ENCODE peak calls at places on chromosome 17, in eight cellular contexts. F is fibroblast of pulmonary artery, L is GM10248, H is upper lobe of right lung, T is BJ, A is fibroblast of lung, M is PC-9, O is MCF 10A. E is an unnamed sample.
A peak's percentile ranks its signal among the peaks of the same experiment; 100 is the strongest.

GRCh38 chr17:47686276-47686635 is 7.7 kb upstream of the TBKBP1 start:
- DNase-seq in A (peak; percentile 65), M (peak; percentile 56), L (no peak), F (no peak), O (no peak), T (peak; percentile 38), H (no peak), E (no peak)

GRCh38 chr17:65231662-65232335 is 94.6 kb downstream of the RGS9 start:
- DNase-seq in F (peak; percentile 82), A (peak; percentile 89), H (peak; percentile 68), T (peak; percentile 71), L (peak; percentile 77), M (peak; percentile 78), O (peak; percentile 83), E (peak; percentile 66)

GRCh38 chr17:75854111-75854748 is 905 bp downstream of the WBP2 start:
- DNase-seq in O (peak; percentile 73), T (no peak), M (peak; percentile 75), A (peak; percentile 63), H (no peak), L (no peak), F (peak; percentile 66), E (no peak)

GRCh38 chr17:36921131-36921851 is 16.0 kb upstream of the LHX1 start:
- DNase-seq in T (no peak), A (peak; percentile 82), H (no peak), M (peak; percentile 99), L (no peak), F (peak; percentile 66), O (peak; percentile 95), E (peak; percentile 86)

GRCh38 chr17:3690094-3690715 is 5.8 kb downstream of the P2RX5 start:
- DNase-seq in A (no peak), O (no peak), H (no peak), L (no peak), F (no peak), M (no peak), T (no peak), E (no peak)

GRCh38 chr17:76492989-76493501 is 8.2 kb downstream of the RHBDF2 start:
- DNase-seq in L (peak; percentile 69), M (no peak), O (peak; percentile 68), H (peak; percentile 87), F (peak; percentile 87), A (peak; percentile 75), T (no peak), E (peak; percentile 80)

GRCh38 chr17:34719569-34719968 is 140.2 kb downstream of the TMEM132E start:
- DNase-seq in M (no peak), T (no peak), F (no peak), A (no peak), L (no peak), H (no peak), O (no peak), E (no peak)

GRCh38 chr17:64073771-64074703 is 53.6 kb upstream of the ICAM2 start:
- DNase-seq in M (no peak), T (no peak), O (no peak), L (peak; percentile 71), H (no peak), A (no peak), F (no peak), E (no peak)

GRCh38 chr17:59547131-59547915 is 18.1 kb upstream of the DHX40 start:
- DNase-seq in F (peak; percentile 28), L (no peak), O (no peak), H (no peak), T (no peak), M (no peak), A (peak; percentile 10), E (no peak)

GRCh38 chr17:82882715-82883446 is 43.1 kb upstream of the ZNF750 start:
- DNase-seq in A (no peak), O (no peak), F (no peak), T (no peak), L (no peak), H (peak; percentile 89), M (no peak), E (peak; percentile 88)

GRCh38 chr17:57597531-57598453 is 147.3 kb downstream of the CCDC182 start:
- DNase-seq in H (peak; percentile 63), O (peak; percentile 70), M (peak; percentile 48), T (peak; percentile 8), A (peak; percentile 71), L (no peak), F (peak; percentile 84), E (peak; percentile 55)

GRCh38 chr17:48671697-48672171 is 45.6 kb upstream of the HOXB9 start:
- DNase-seq in A (peak; percentile 59), M (peak; percentile 39), H (peak; percentile 85), F (peak; percentile 78), T (peak; percentile 13), L (peak; percentile 69), O (peak; percentile 75), E (peak; percentile 80)

GRCh38 chr17:64001091-64001579 is 3.0 kb downstream of the PRR29 start:
- DNase-seq in T (no peak), L (no peak), M (no peak), A (no peak), F (no peak), H (no peak), O (no peak), E (no peak)

GRCh38 chr17:28685366-28685765 is 23.4 kb downstream of the SUPT6H start:
- DNase-seq in O (no peak), M (no peak), L (no peak), H (no peak), F (no peak), A (no peak), T (no peak), E (no peak)

GRCh38 chr17:57295526-57296023 is 39.3 kb downstream of the MSI2 start:
- DNase-seq in M (no peak), F (peak; percentile 21), A (peak; percentile 82), L (no peak), O (no peak), T (peak; percentile 34), H (no peak), E (no peak)

DNA sequence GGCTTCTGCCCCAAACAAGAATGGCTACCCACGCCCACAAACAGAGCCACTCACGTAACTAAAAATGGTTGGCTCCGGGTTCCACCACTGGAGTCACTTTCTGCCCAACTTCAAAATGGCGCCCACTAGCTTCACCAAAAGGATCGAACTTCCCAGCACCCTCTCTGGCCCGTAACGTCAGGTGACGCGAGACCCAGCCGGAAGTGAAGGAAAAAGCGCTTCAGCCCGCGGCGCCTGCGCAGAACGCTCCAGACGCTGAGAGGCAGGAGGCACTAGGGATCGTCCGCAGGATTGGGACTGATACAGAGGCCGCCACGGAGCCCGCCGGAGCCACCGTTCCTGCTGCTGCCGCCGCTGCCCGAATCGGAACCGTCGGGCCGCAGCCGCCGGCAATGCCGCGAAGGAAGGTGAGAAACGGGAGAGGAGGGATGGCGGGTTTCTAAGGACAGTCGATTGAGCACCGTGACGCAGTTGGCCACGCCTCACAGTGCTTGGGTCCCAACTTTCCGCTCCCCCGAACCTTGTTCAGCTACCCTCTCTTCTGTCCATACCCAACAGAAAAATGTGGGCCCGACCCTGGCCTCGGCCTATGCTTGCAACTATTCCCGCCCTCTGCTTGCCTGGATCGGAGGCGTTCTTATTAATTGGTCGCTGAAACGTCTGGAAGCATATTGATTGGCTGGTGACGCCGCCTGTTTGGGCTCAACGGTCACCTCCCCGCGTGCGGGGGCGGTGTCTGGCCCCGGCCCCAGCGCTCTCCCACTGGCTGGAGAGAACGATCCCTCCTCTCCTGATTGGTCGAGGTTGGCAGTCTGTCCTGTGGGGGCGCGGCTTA is at the start of gene KAT7:
- DNase-seq in F (peak; percentile 100), M (peak; percentile 98), T (peak; percentile 97), A (peak; percentile 99), H (peak; percentile 99), O (peak; percentile 99), L (peak; percentile 97), E (peak; percentile 99)
- TF ChIP-seq CTCF in F (no peak), M (peak; percentile 19), T (no peak), A (no peak), H (no peak), O (no peak), L (no peak), E (no peak)

GRCh38 chr17:18167421-18167820 is 16.2 kb upstream of the ALKBH5 start:
- DNase-seq in F (no peak), T (no peak), A (no peak), H (no peak), M (no peak), O (no peak), L (no peak), E (no peak)

GRCh38 chr17:18176152-18176551 is 7.5 kb upstream of the ALKBH5 start:
- DNase-seq in H (no peak), M (no peak), A (no peak), O (no peak), L (no peak), F (no peak), T (no peak), E (no peak)

GRCh38 chr17:18173740-18174139 is 9.9 kb upstream of the ALKBH5 start:
- DNase-seq in M (no peak), O (no peak), L (no peak), H (no peak), A (no peak), F (no peak), T (no peak), E (no peak)

GRCh38 chr17:18177137-18177536 is 6.5 kb upstream of the ALKBH5 start:
- DNase-seq in A (no peak), T (no peak), L (no peak), O (no peak), F (no peak), H (no peak), M (no peak), E (no peak)

GRCh38 chr17:18172528-18173278 is 10.9 kb upstream of the ALKBH5 start:
- DNase-seq in F (no peak), M (no peak), O (no peak), H (no peak), T (no peak), A (no peak), L (no peak), E (no peak)
- TF ChIP-seq CTCF in F (no peak), M (no peak), O (no peak), H (no peak), T (no peak), A (no peak), L (no peak), E (no peak)

DNA sequence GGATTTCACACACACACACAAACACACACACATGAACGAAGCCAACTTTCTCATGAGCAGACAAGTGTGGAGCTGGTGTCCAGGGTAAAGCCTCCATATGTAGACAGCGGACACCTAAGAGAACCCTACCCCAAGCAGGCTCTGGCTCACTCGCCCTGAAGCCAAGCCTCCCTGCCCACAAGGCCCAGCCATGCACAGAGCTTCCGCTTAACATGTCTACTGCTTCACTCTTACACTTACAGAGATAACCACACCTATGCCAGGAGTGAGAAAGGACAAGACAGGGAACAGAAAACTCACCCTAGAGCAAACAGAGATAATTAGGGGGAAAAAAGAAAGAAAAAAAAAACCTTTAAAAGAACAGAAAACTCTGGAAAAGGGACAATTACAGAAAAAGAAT is 67.5 kb downstream of the CYTH1 start:
- DNase-seq in F (no peak), L (no peak), A (no peak), T (no peak), M (no peak), O (no peak), H (no peak), E (no peak)
- TF ChIP-seq CTCF in F (no peak), L (no peak), A (no peak), T (no peak), M (no peak), O (no peak), H (no peak), E (no peak)

DNA sequence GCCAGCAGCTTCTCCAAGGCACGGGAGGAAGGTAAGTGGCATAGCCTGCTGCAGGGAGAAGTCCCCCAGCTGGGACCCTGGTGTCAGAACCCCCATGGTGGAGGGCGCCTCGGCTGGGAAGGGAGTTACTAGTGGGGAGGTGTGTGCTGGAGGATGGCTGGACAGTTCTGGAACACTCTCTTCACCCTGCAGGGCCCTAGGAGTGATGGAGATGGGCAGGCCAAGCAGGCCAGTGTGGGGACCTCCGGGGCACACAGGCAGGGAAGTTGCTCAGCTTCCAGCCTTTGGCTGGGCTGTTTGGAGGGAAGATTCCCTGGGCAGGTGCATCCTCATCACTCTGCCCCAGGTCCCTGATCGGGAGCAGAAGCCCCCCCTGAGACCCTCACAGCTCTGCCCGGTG is 696 bp downstream of the C17orf99 start:
- DNase-seq in A (no peak), T (no peak), M (no peak), L (no peak), F (no peak), O (no peak), H (no peak), E (no peak)
- TF ChIP-seq CTCF in A (no peak), T (no peak), M (no peak), L (no peak), F (no peak), O (no peak), H (no peak), E (no peak)

E was measured in activated CD8-positive, alpha-beta T cell treated with anti-CD3 and anti-CD28 coated beads for 36 hours.